ENCODE peak calls at places on chromosomes 16 and 17, in ten cellular contexts. Y, H, L, N, S, C, U, O, M and D are unnamed samples.

GRCh38 chr17:73827627-73828241 is 183.5 kb upstream of the SDK2 start:
- ATAC-seq in H (no peak), S (peak), N (no peak), Y (peak), L (peak), U (no peak), O (no peak), M (no peak), C (no peak), D (peak)

GRCh38 chr17:79993390-79994221 is 42.1 kb downstream of the TBC1D16 start:
- ATAC-seq in M (peak), H (peak), L (peak), N (no peak), C (peak), O (peak), U (no peak), S (peak), Y (no peak), D (no peak)

GRCh38 chr16:10929853-10930754 is 12.2 kb downstream of the DEXI start:
- ATAC-seq in S (no peak), N (peak), M (no peak), Y (no peak), H (peak), C (no peak), L (peak), U (no peak), O (peak), D (no peak)

GRCh38 chr16:73215482-73216377 is 167.8 kb upstream of the ZFHX3 start:
- ATAC-seq in Y (no peak), M (no peak), L (no peak), U (no peak), O (no peak), N (no peak), S (no peak), H (no peak), C (peak), D (no peak)

GRCh38 chr16:28073836-28074235 is 10.3 kb upstream of the GSG1L start:
- ATAC-seq in O (no peak), N (no peak), C (no peak), Y (no peak), U (no peak), S (no peak), M (no peak), H (no peak), L (no peak), D (no peak)

GRCh38 chr17:80649200-80649644 is 104.6 kb downstream of the RPTOR start:
- ATAC-seq in C (no peak), L (no peak), O (no peak), N (no peak), Y (no peak), H (no peak), M (no peak), U (no peak), S (peak), D (peak)

GRCh38 chr17:55760643-55761355 is 9.9 kb downstream of the PCTP start:
- ATAC-seq in H (no peak), C (no peak), M (no peak), L (no peak), O (no peak), N (no peak), U (no peak), S (no peak), Y (no peak), D (no peak)

GRCh38 chr16:55663770-55664677 is 8.2 kb downstream of the SLC6A2 start:
- ATAC-seq in H (no peak), M (no peak), U (no peak), O (no peak), L (peak), N (no peak), Y (no peak), S (no peak), C (peak), D (no peak)

GRCh38 chr16:48050871-48051270 is 104.9 kb downstream of the ABCC12 start:
- ATAC-seq in U (no peak), S (no peak), L (no peak), Y (no peak), N (no peak), H (no peak), M (no peak), O (no peak), C (no peak), D (no peak)

GRCh38 chr17:55284001-55284884 is 19.5 kb downstream of the HLF start:
- ATAC-seq in S (no peak), Y (no peak), H (no peak), C (no peak), L (peak), O (no peak), M (no peak), N (peak), U (no peak), D (peak)

GRCh38 chr16:55494994-55495421 is 13.9 kb upstream of the LPCAT2 start:
- ATAC-seq in N (peak), H (no peak), C (peak), S (no peak), O (peak), L (peak), M (no peak), U (peak), Y (no peak), D (no peak)

GRCh38 chr17:65173284-65173793 is 36.2 kb downstream of the RGS9 start:
- ATAC-seq in Y (peak), C (peak), H (peak), S (peak), U (peak), L (peak), O (no peak), M (peak), N (no peak), D (peak)

GRCh38 chr16:17304124-17304813 is 166.5 kb downstream of the XYLT1 start:
- ATAC-seq in L (peak), Y (no peak), O (no peak), H (no peak), S (no peak), M (no peak), C (peak), U (peak), N (no peak), D (no peak)

GRCh38 chr16:73068546-73069401 is 20.8 kb upstream of the ZFHX3 start:
- ATAC-seq in L (peak), C (peak), H (no peak), S (no peak), N (peak), U (no peak), Y (peak), O (peak), M (no peak), D (no peak)

GRCh38 chr16:86317617-86318021 is 192.7 kb upstream of the FOXF1 start:
- ATAC-seq in C (no peak), M (peak), L (no peak), S (peak), Y (no peak), U (no peak), O (no peak), H (peak), N (no peak), D (peak)

GRCh38 chr17:61462734-61463067 is 10.5 kb downstream of the TBX4 start:
- ATAC-seq in L (no peak), H (no peak), U (no peak), O (no peak), Y (no peak), N (no peak), S (no peak), C (no peak), M (no peak), D (no peak)

GRCh38 chr17:77569846-77570564 is 388.5 kb upstream of the TNRC6C start:
- ATAC-seq in C (no peak), M (no peak), Y (no peak), L (no peak), N (no peak), S (no peak), H (no peak), U (no peak), O (no peak), D (no peak)

GRCh38 chr17:40912506-40913220 is 24.8 kb downstream of the KRT23 start:
- ATAC-seq in N (no peak), M (no peak), H (no peak), O (no peak), U (no peak), L (no peak), S (no peak), Y (peak), C (no peak), D (no peak)

GRCh38 chr17:17783121-17783824 is 53.5 kb downstream of the SREBF1 start:
- ATAC-seq in S (peak), N (peak), H (peak), L (peak), U (peak), O (peak), Y (peak), M (peak), C (peak), D (peak)

GRCh38 chr16:71911121-71911520 is 15.8 kb downstream of the IST1 start:
- ATAC-seq in N (no peak), S (no peak), L (no peak), Y (no peak), H (no peak), C (no peak), U (no peak), M (no peak), O (no peak), D (no peak)

GRCh38 chr17:72089453-72089987 is 31.3 kb upstream of the SOX9 start:
- ATAC-seq in C (peak), Y (no peak), N (no peak), L (no peak), H (no peak), S (no peak), M (no peak), O (no peak), U (no peak), D (no peak)

GRCh38 chr17:77555110-77555509 is 403.4 kb upstream of the TNRC6C start:
- ATAC-seq in N (no peak), O (no peak), C (peak), H (no peak), Y (no peak), M (no peak), L (no peak), U (no peak), S (no peak), D (no peak)